ENCODE peak calls at places on chromosomes 2 and 18, in four cellular contexts. One of them, this sample, is unnamed.

GRCh38 chr18:2180586-2180985 is 390.7 kb downstream of the METTL4 start:
- DNase-seq in mucosa of descending colon: no peak
- DNase-seq in endothelial cell of umbilical vein: no peak
- DNase-seq in endodermal cell: no peak
- DNase-seq in this sample: no peak

GRCh38 chr2:111701266-111701665 is 182.7 kb downstream of the ANAPC1 start:
- DNase-seq in mucosa of descending colon: no peak
- DNase-seq in endothelial cell of umbilical vein: no peak
- DNase-seq in endodermal cell: peak; percentile 45
- DNase-seq in this sample: no peak

GRCh38 chr2:65397122-65397521 is 35.3 kb downstream of the SPRED2 start:
- DNase-seq in mucosa of descending colon: no peak
- DNase-seq in endothelial cell of umbilical vein: no peak
- DNase-seq in endodermal cell: no peak
- DNase-seq in this sample: no peak

GRCh38 chr2:85255813-85256581 is 71.8 kb downstream of the TGOLN2 start:
- DNase-seq in mucosa of descending colon: no peak
- DNase-seq in endothelial cell of umbilical vein: peak; percentile 15
- DNase-seq in endodermal cell: peak; percentile 94
- DNase-seq in this sample: no peak

GRCh38 chr18:70672581-70672980 is 383.7 kb downstream of the SOCS6 start:
- DNase-seq in mucosa of descending colon: no peak
- DNase-seq in endothelial cell of umbilical vein: no peak
- DNase-seq in endodermal cell: no peak
- DNase-seq in this sample: peak; percentile 66

GRCh38 chr2:206084468-206084869 is 1.5 kb downstream of the INO80D start:
- DNase-seq in mucosa of descending colon: peak; percentile 67
- DNase-seq in endothelial cell of umbilical vein: peak; percentile 61
- DNase-seq in endodermal cell: peak; percentile 90
- DNase-seq in this sample: peak; percentile 18

GRCh38 chr2:162103443-162104009 is 29.5 kb upstream of the DPP4 start:
- DNase-seq in mucosa of descending colon: no peak
- DNase-seq in endothelial cell of umbilical vein: no peak
- DNase-seq in endodermal cell: no peak
- DNase-seq in this sample: no peak

GRCh38 chr2:9378433-9379371 is 44.6 kb downstream of the ITGB1BP1 start:
- DNase-seq in mucosa of descending colon: no peak
- DNase-seq in endothelial cell of umbilical vein: peak; percentile 60
- DNase-seq in endodermal cell: peak; percentile 71
- DNase-seq in this sample: no peak

GRCh38 chr2:119609337-119609736 is 65.1 kb downstream of the CFAP221 start:
- DNase-seq in mucosa of descending colon: no peak
- DNase-seq in endothelial cell of umbilical vein: no peak
- DNase-seq in endodermal cell: no peak
- DNase-seq in this sample: no peak

GRCh38 chr2:206478340-206478739 is 35.0 kb downstream of the ADAM23 start:
- DNase-seq in mucosa of descending colon: no peak
- DNase-seq in endothelial cell of umbilical vein: no peak
- DNase-seq in endodermal cell: no peak
- DNase-seq in this sample: no peak

GRCh38 chr2:27379840-27380625 is 501 bp downstream of the ZNF513 start:
- DNase-seq in mucosa of descending colon: peak; percentile 56
- DNase-seq in endothelial cell of umbilical vein: peak; percentile 58
- DNase-seq in endodermal cell: peak; percentile 65
- DNase-seq in this sample: peak; percentile 30

GRCh38 chr2:138010890-138011289 is 46.6 kb downstream of the HNMT start:
- DNase-seq in mucosa of descending colon: no peak
- DNase-seq in endothelial cell of umbilical vein: no peak
- DNase-seq in endodermal cell: no peak
- DNase-seq in this sample: no peak

GRCh38 chr2:119455066-119455718 is 23.5 kb downstream of the TMEM37 start:
- DNase-seq in mucosa of descending colon: no peak
- DNase-seq in endothelial cell of umbilical vein: peak; percentile 83
- DNase-seq in endodermal cell: no peak
- DNase-seq in this sample: no peak

GRCh38 chr18:68694316-68694715 is 20.6 kb downstream of the TMX3 start:
- DNase-seq in mucosa of descending colon: no peak
- DNase-seq in endothelial cell of umbilical vein: no peak
- DNase-seq in endodermal cell: no peak
- DNase-seq in this sample: no peak

GRCh38 chr2:29293830-29294438 is 178.7 kb downstream of the CLIP4 start:
- DNase-seq in mucosa of descending colon: no peak
- DNase-seq in endothelial cell of umbilical vein: peak; percentile 23
- DNase-seq in endodermal cell: peak; percentile 93
- DNase-seq in this sample: peak; percentile 8

GRCh38 chr2:20661028-20661980 is 5.6 kb upstream of the GDF7 start:
- DNase-seq in mucosa of descending colon: peak; percentile 75
- DNase-seq in endothelial cell of umbilical vein: peak; percentile 80
- DNase-seq in endodermal cell: peak; percentile 93
- DNase-seq in this sample: no peak

GRCh38 chr2:195985731-195986130 is 82.9 kb downstream of the DNAH7 start:
- DNase-seq in mucosa of descending colon: no peak
- DNase-seq in endothelial cell of umbilical vein: no peak
- DNase-seq in endodermal cell: no peak
- DNase-seq in this sample: no peak

GRCh38 chr18:10872297-10872696 is 277.1 kb downstream of the PIEZO2 start:
- DNase-seq in mucosa of descending colon: no peak
- DNase-seq in endothelial cell of umbilical vein: no peak
- DNase-seq in endodermal cell: no peak
- DNase-seq in this sample: no peak

GRCh38 chr2:241496904-241497877 is 11.2 kb downstream of the STK25 start:
- DNase-seq in mucosa of descending colon: peak; percentile 86
- DNase-seq in endothelial cell of umbilical vein: no peak
- DNase-seq in endodermal cell: no peak
- DNase-seq in this sample: no peak

GRCh38 chr18:13393338-13393737 is 174.8 kb downstream of the LDLRAD4 start:
- DNase-seq in mucosa of descending colon: no peak
- DNase-seq in endothelial cell of umbilical vein: no peak
- DNase-seq in endodermal cell: no peak
- DNase-seq in this sample: no peak

GRCh38 chr2:84965192-84965516 is 5.8 kb upstream of the KCMF1 start:
- DNase-seq in mucosa of descending colon: no peak
- DNase-seq in endothelial cell of umbilical vein: no peak
- DNase-seq in endodermal cell: no peak
- DNase-seq in this sample: no peak

GRCh38 chr18:50786851-50787250 is 33.0 kb downstream of the MRO start:
- DNase-seq in mucosa of descending colon: no peak
- DNase-seq in endothelial cell of umbilical vein: no peak
- DNase-seq in endodermal cell: no peak
- DNase-seq in this sample: no peak

GRCh38 chr2:188068093-188068492 is 223.6 kb upstream of the GULP1 start:
- DNase-seq in mucosa of descending colon: no peak
- DNase-seq in endothelial cell of umbilical vein: no peak
- DNase-seq in endodermal cell: no peak
- DNase-seq in this sample: no peak

GRCh38 chr2:203591642-203592041 is 56.5 kb upstream of the RAPH1 start:
- DNase-seq in mucosa of descending colon: no peak
- DNase-seq in endothelial cell of umbilical vein: no peak
- DNase-seq in endodermal cell: no peak
- DNase-seq in this sample: no peak

GRCh38 chr2:121059651-121060649 is 225.1 kb downstream of the TFCP2L1 start:
- DNase-seq in mucosa of descending colon: no peak
- DNase-seq in endothelial cell of umbilical vein: no peak
- DNase-seq in endodermal cell: no peak
- DNase-seq in this sample: no peak

GRCh38 chr2:20623741-20624155 is 27.1 kb downstream of the HS1BP3 start:
- DNase-seq in mucosa of descending colon: no peak
- DNase-seq in endothelial cell of umbilical vein: no peak
- DNase-seq in endodermal cell: peak; percentile 36
- DNase-seq in this sample: no peak

GRCh38 chr18:47929681-47930085 is 776 bp downstream of the SMAD2 start:
- DNase-seq in mucosa of descending colon: no peak
- DNase-seq in endothelial cell of umbilical vein: no peak
- DNase-seq in endodermal cell: no peak
- DNase-seq in this sample: no peak

GRCh38 chr18:47930086-47930843 is at the start of gene SMAD2:
- DNase-seq in mucosa of descending colon: peak; percentile 91
- DNase-seq in endothelial cell of umbilical vein: peak; percentile 67
- DNase-seq in endodermal cell: peak; percentile 97
- DNase-seq in this sample: peak; percentile 72

GRCh38 chr18:47932170-47932569 is 1.7 kb upstream of the SMAD2 start:
- DNase-seq in mucosa of descending colon: no peak
- DNase-seq in endothelial cell of umbilical vein: no peak
- DNase-seq in endodermal cell: no peak
- DNase-seq in this sample: no peak

GRCh38 chr18:47931707-47932103 is 1.2 kb upstream of the SMAD2 start:
- DNase-seq in mucosa of descending colon: peak; percentile 52
- DNase-seq in endothelial cell of umbilical vein: no peak
- DNase-seq in endodermal cell: no peak
- DNase-seq in this sample: peak; percentile 52

DNA sequence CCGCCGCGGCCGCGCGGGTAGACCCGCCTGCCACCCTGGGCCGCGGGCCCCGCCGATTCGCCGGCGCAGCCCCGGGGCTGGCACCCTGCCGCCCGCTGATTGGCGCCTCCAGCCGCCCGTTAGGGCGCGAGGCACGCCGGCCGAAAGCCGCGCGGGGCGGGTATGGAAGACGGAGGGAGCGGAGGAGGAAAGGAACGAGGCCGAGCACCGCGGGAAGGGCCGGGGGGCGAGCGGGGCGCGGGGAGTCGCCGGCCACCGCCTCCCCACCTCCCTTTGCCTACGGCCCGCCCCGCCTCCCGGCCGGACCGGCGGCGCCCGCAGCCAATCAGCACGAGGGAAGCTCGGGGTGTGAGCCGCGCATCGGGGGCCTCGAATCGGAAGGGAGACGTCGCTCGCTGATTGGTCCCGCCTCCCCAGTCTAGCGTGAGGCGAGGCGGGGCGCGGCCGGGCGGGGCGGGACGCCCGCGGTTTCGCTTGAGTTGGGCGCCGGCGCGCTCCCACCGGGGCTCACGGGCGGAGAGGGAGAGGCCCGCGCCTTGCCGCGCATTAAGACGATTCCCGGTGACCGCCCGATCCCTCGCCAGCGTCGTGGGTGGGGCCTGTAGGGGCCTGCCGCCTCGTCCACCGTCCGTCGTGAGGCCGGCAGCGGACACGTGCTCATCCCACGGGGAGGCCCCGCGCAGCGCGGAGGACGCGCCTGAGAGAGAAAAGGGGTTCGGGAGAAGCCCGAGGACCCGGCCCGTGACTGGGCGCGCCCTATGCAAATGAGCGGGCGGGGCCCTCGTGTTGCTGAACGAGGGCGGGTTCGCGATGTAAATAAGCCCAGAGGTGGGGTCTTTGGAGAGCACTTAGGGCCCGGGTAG is 616 bp upstream of the SMAD2 start:
- DNase-seq in mucosa of descending colon: peak; percentile 97
- DNase-seq in endothelial cell of umbilical vein: peak; percentile 93
- DNase-seq in endodermal cell: peak; percentile 97
- DNase-seq in this sample: peak; percentile 96
- H3K4me1 ChIP-seq in mucosa of descending colon: peaks cover 20% of the 10 kb centered on the region
- H3K4me1 ChIP-seq in endothelial cell of umbilical vein: peaks cover 18% of the 10 kb centered on the region
- H3K4me1 ChIP-seq in endodermal cell: peaks cover 8% of the 10 kb centered on the region
- H3K4me1 ChIP-seq in this sample: peaks cover 49% of the 10 kb centered on the region

DNA sequence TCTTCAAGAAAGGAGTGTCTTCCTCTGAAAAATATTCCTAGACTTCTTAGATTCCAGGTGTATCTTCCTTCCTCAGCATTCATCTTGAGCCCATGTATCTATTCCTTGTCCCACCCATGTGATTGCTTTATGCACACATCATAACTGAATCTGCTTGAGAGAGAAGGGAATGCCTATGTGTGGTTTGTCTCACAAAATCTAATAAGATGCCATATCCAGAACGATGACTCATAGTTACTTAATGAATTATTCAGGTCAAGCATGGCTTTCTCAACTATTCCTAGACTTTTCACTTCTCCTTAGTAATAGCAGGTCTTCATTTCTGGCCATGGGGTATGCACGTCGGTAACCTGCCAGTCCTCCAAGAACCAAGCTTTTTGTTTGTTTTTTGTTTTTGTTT is 121.8 kb downstream of the SETBP1 start:
- DNase-seq in mucosa of descending colon: no peak
- DNase-seq in endothelial cell of umbilical vein: no peak
- DNase-seq in endodermal cell: no peak
- DNase-seq in this sample: no peak
- H3K4me1 ChIP-seq in mucosa of descending colon: peaks cover 42% of the 10 kb centered on the region
- H3K4me1 ChIP-seq in endothelial cell of umbilical vein: no peaks in the 10 kb centered on the region
- H3K4me1 ChIP-seq in endodermal cell: peaks cover 15% of the 10 kb centered on the region
- H3K4me1 ChIP-seq in this sample: no peaks in the 10 kb centered on the region

GRCh38 chr18:7579176-7579922 is 12.2 kb downstream of the PTPRM start:
- DNase-seq in mucosa of descending colon: no peak
- DNase-seq in endothelial cell of umbilical vein: no peak
- DNase-seq in endodermal cell: no peak
- DNase-seq in this sample: no peak

GRCh38 chr18:7577706-7578105 is 10.6 kb downstream of the PTPRM start:
- DNase-seq in mucosa of descending colon: no peak
- DNase-seq in endothelial cell of umbilical vein: no peak
- DNase-seq in endodermal cell: peak; percentile 96
- DNase-seq in this sample: no peak

GRCh38 chr18:7572837-7573236 is 5.7 kb downstream of the PTPRM start:
- DNase-seq in mucosa of descending colon: no peak
- DNase-seq in endothelial cell of umbilical vein: peak; percentile 42
- DNase-seq in endodermal cell: no peak
- DNase-seq in this sample: no peak

GRCh38 chr18:7576685-7577084 is 9.6 kb downstream of the PTPRM start:
- DNase-seq in mucosa of descending colon: no peak
- DNase-seq in endothelial cell of umbilical vein: no peak
- DNase-seq in endodermal cell: no peak
- DNase-seq in this sample: no peak

DNA sequence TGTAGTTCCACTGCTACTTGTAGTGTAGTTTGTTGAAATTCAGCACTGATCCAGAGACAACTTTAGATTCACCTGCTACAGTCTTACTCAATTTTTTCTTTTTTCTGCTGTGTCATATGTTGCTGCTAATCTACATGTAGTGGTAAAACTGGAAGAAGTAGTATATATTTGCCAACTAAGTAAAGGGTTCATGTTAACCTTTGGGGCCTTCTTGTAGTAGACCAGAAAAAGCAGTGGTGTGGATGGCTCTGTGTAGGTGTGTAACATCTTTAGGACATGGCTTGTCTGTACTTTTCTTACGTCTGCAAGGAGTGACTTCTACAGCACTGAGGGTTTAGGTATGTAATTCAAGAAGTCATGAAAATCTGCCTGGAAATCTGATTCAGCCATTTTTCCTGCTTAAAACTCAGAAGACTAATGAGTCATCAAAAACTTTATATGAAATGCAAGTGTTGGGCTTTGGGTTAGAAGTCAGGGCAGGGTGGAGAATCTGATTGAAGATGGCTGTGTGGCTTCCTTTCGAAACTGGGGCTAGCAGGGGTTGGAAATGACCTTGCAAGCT is 8.4 kb downstream of the PTPRM start:
- DNase-seq in mucosa of descending colon: no peak
- DNase-seq in endothelial cell of umbilical vein: peak; percentile 34
- DNase-seq in endodermal cell: no peak
- DNase-seq in this sample: no peak
- H3K4me1 ChIP-seq in mucosa of descending colon: no peaks in the 10 kb centered on the region
- H3K4me1 ChIP-seq in endothelial cell of umbilical vein: peaks cover 3% of the 10 kb centered on the region
- H3K4me1 ChIP-seq in endodermal cell: peaks cover 12% of the 10 kb centered on the region
- H3K4me1 ChIP-seq in this sample: no peaks in the 10 kb centered on the region

GRCh38 chr2:236538242-236538641 is 31.4 kb upstream of the ACKR3 start:
- DNase-seq in mucosa of descending colon: no peak
- DNase-seq in endothelial cell of umbilical vein: no peak
- DNase-seq in endodermal cell: no peak
- DNase-seq in this sample: no peak
- H3K4me1 ChIP-seq in mucosa of descending colon: no peaks in the 10 kb centered on the region
- H3K4me1 ChIP-seq in endothelial cell of umbilical vein: peaks cover 12% of the 10 kb centered on the region
- H3K4me1 ChIP-seq in endodermal cell: peaks cover 13% of the 10 kb centered on the region
- H3K4me1 ChIP-seq in this sample: peaks cover 50% of the 10 kb centered on the region

This sample was measured in CD4-positive, alpha-beta memory T cell.